ENCODE peak calls at places on chromosomes 3 and 15, in nine cellular contexts. R is activated CD8-positive, alpha-beta memory T cell treated with anti-CD3 and anti-CD28 coated beads, Interleukin-2, amount 10 ng/mL, durations not matched to agents 7 days and 5 days; U is amniotic stem cell; O is pancreas; C is NCI-H526; P is stimulated activated naive B cell treated with anti-CD40 and anti-IgM and Interleukin-4, amounts not matched to agents 10 μg/mL and 1 μg/mL and 100 μg/mL, for 72 hours; W is lung; Q is SHP77 treated with DMSO at 0.1 percent for 48 hours; T is stimulated activated CD4-positive, alpha-beta T cell treated with anti-CD3 and anti-CD28 coated beads, Interleukin-4, amount 100 ng/mL, for 4 hours. L is an unnamed sample.

GRCh38 chr15:100997442-100997841 is 78.3 kb downstream of the LRRK1 start:
- DNase-seq in R (no peak), U (no peak), O (no peak), C (peak; percentile 15), P (no peak), W (no peak), Q (no peak), T (no peak), L (no peak)

GRCh38 chr3:30370681-30371271 is 235.6 kb upstream of the TGFBR2 start:
- DNase-seq in R (no peak), U (no peak), O (no peak), C (no peak), P (no peak), W (no peak), Q (no peak), T (no peak), L (no peak)

GRCh38 chr3:52798978-52799476 is 4.4 kb downstream of the ITIH3 start:
- DNase-seq in R (no peak), U (no peak), O (no peak), C (peak; percentile 48), P (no peak), W (no peak), Q (no peak), T (no peak), L (no peak)

GRCh38 chr3:58333206-58334012 is 717 bp downstream of the PXK start:
- DNase-seq in R (peak; percentile 57), U (no peak), O (peak; percentile 59), C (peak; percentile 32), P (no peak), W (no peak), Q (no peak), T (peak; percentile 6), L (no peak)

GRCh38 chr3:14598143-14598569 is 53.4 kb upstream of the CCDC174 start:
- DNase-seq in R (peak; percentile 68), U (no peak), O (no peak), C (no peak), P (no peak), W (no peak), Q (no peak), T (peak; percentile 9), L (no peak)

GRCh38 chr3:57228734-57229505 is 1.4 kb downstream of the APPL1 start:
- DNase-seq in R (no peak), U (peak; percentile 23), O (no peak), C (no peak), P (no peak), W (no peak), Q (no peak), T (no peak), L (no peak)

GRCh38 chr15:80160570-80161156 is 7.9 kb downstream of the FAH start:
- DNase-seq in R (peak; percentile 86), U (peak; percentile 70), O (no peak), C (no peak), P (peak; percentile 26), W (peak; percentile 85), Q (no peak), T (peak; percentile 15), L (peak; percentile 91)

GRCh38 chr15:46710561-46710960 is 1006.7 kb upstream of the SEMA6D start:
- DNase-seq in R (no peak), U (no peak), O (no peak), C (no peak), P (no peak), W (no peak), Q (no peak), T (no peak), L (no peak)

GRCh38 chr15:95439812-95440380 is 890.6 kb upstream of the NR2F2 start:
- DNase-seq in R (no peak), U (no peak), O (no peak), C (no peak), P (no peak), W (no peak), Q (no peak), T (no peak), L (no peak)

GRCh38 chr3:111152506-111152905 is 80.9 kb downstream of the NECTIN3 start:
- DNase-seq in R (no peak), U (no peak), O (no peak), C (no peak), P (no peak), W (no peak), Q (no peak), T (no peak), L (no peak)

GRCh38 chr15:62781081-62781497 is 261.5 kb upstream of the TPM1 start:
- DNase-seq in R (no peak), U (no peak), O (no peak), C (no peak), P (no peak), W (no peak), Q (no peak), T (no peak), L (no peak)

GRCh38 chr3:183937601-183938286 is 53.1 kb upstream of the PARL start:
- DNase-seq in R (no peak), U (no peak), O (no peak), C (no peak), P (no peak), W (no peak), Q (no peak), T (no peak), L (no peak)

GRCh38 chr3:194383276-194383940 is 13.9 kb upstream of the LRRC15 start:
- DNase-seq in R (no peak), U (no peak), O (no peak), C (no peak), P (no peak), W (no peak), Q (no peak), T (no peak), L (no peak)

GRCh38 chr3:8741581-8742355 is 8.2 kb downstream of the CAV3 start:
- DNase-seq in R (no peak), U (peak; percentile 50), O (no peak), C (no peak), P (no peak), W (no peak), Q (no peak), T (no peak), L (no peak)

GRCh38 chr3:171173732-171174131 is 147.2 kb upstream of the SLC2A2 start:
- DNase-seq in R (no peak), U (no peak), O (no peak), C (no peak), P (no peak), W (peak; percentile 51), Q (no peak), T (no peak), L (peak; percentile 59)

GRCh38 chr3:39144095-39144747 is 9.2 kb downstream of the CSRNP1 start:
- DNase-seq in R (no peak), U (no peak), O (peak; percentile 80), C (no peak), P (no peak), W (no peak), Q (peak; percentile 40), T (no peak), L (no peak)

GRCh38 chr15:81256916-81257315 is 60.2 kb downstream of the IL16 start:
- DNase-seq in R (no peak), U (peak; percentile 38), O (no peak), C (peak; percentile 56), P (no peak), W (no peak), Q (peak; percentile 17), T (no peak), L (no peak)

GRCh38 chr3:127606086-127606805 is 8.0 kb downstream of the MCM2 start:
- DNase-seq in R (no peak), U (no peak), O (no peak), C (no peak), P (no peak), W (no peak), Q (no peak), T (no peak), L (no peak)

GRCh38 chr3:127750226-127751031 is 71.9 kb downstream of the MGLL start:
- DNase-seq in R (no peak), U (peak; percentile 54), O (no peak), C (no peak), P (peak; percentile 78), W (no peak), Q (no peak), T (no peak), L (no peak)

GRCh38 chr3:195086341-195086740 is 184.6 kb downstream of the XXYLT1 start:
- DNase-seq in R (no peak), U (no peak), O (no peak), C (no peak), P (no peak), W (no peak), Q (no peak), T (no peak), L (peak; percentile 27)

GRCh38 chr15:74120426-74120825 is 10.0 kb upstream of the ISLR2 start:
- DNase-seq in R (no peak), U (no peak), O (no peak), C (no peak), P (no peak), W (no peak), Q (no peak), T (no peak), L (no peak)

GRCh38 chr3:76497636-76498035 is 542.3 kb upstream of the ROBO2 start:
- DNase-seq in R (no peak), U (no peak), O (no peak), C (no peak), P (no peak), W (no peak), Q (no peak), T (no peak), L (no peak)

GRCh38 chr15:47773163-47773562 is 55.9 kb downstream of the SEMA6D start:
- DNase-seq in R (no peak), U (no peak), O (no peak), C (no peak), P (no peak), W (no peak), Q (no peak), T (no peak), L (no peak)

GRCh38 chr3:164179110-164179774 is 899.1 kb downstream of the SI start:
- DNase-seq in R (no peak), U (no peak), O (peak; percentile 51), C (no peak), P (no peak), W (no peak), Q (no peak), T (no peak), L (no peak)

GRCh38 chr3:1232276-1232675 is 139.5 kb downstream of the CNTN6 start:
- DNase-seq in R (no peak), U (no peak), O (no peak), C (no peak), P (no peak), W (no peak), Q (no peak), T (no peak), L (no peak)

GRCh38 chr15:51277085-51277484 is 61.3 kb downstream of the CYP19A1 start:
- DNase-seq in R (no peak), U (no peak), O (no peak), C (no peak), P (no peak), W (no peak), Q (no peak), T (no peak), L (no peak)

GRCh38 chr3:77931272-77932009 is 891.5 kb downstream of the ROBO2 start:
- DNase-seq in R (no peak), U (no peak), O (no peak), C (peak; percentile 21), P (no peak), W (no peak), Q (peak; percentile 97), T (no peak), L (no peak)

GRCh38 chr15:99696096-99696495 is 37.1 kb downstream of the LYSMD4 start:
- DNase-seq in R (no peak), U (no peak), O (no peak), C (no peak), P (no peak), W (no peak), Q (no peak), T (no peak), L (no peak)